ENCODE peak calls at places on chromosomes 11 and 22, in seven cellular contexts. V is CD4-positive, alpha-beta memory T cell; H is esophagus squamous epithelium; D is transverse colon; T is heart left ventricle; N is CD8-positive, alpha-beta T cell; O is left lung. J is an unnamed sample.

GRCh38 chr11:120597250-120597649 is 85.7 kb downstream of the GRIK4 start:
- DNase-seq in V (no peak), H (no peak), D (no peak), T (no peak), N (no peak), O (no peak), J (no peak)

GRCh38 chr11:34655335-34656008 is 34.6 kb downstream of the EHF start:
- DNase-seq in V (no peak), H (no peak), D (no peak), T (no peak), N (no peak), O (no peak), J (no peak)

GRCh38 chr11:71543866-71544265 is 4.4 kb upstream of the KRTAP5-9 start:
- DNase-seq in V (no peak), H (no peak), D (no peak), T (no peak), N (no peak), O (no peak), J (no peak)

GRCh38 chr11:117781650-117782049 is 15.4 kb downstream of the DSCAML1 start:
- DNase-seq in V (no peak), H (no peak), D (no peak), T (no peak), N (no peak), O (no peak), J (no peak)

GRCh38 chr11:28619870-28620540 is 511.8 kb downstream of the METTL15 start:
- DNase-seq in V (no peak), H (no peak), D (no peak), T (no peak), N (no peak), O (no peak), J (no peak)

GRCh38 chr22:24153959-24154358 is 27.3 kb upstream of the SUSD2 start:
- DNase-seq in V (no peak), H (no peak), D (no peak), T (no peak), N (no peak), O (no peak), J (no peak)

GRCh38 chr22:45483319-45483718 is 19.4 kb upstream of the FBLN1 start:
- DNase-seq in V (no peak), H (no peak), D (no peak), T (no peak), N (no peak), O (no peak), J (no peak)

GRCh38 chr11:109998921-109999320 is 94.3 kb upstream of the ZC3H12C start:
- DNase-seq in V (no peak), H (no peak), D (no peak), T (no peak), N (no peak), O (no peak), J (no peak)

GRCh38 chr11:6482431-6482830 is 1.1 kb downstream of the TIMM10B start:
- DNase-seq in V (no peak), H (no peak), D (no peak), T (no peak), N (no peak), O (no peak), J (no peak)

GRCh38 chr11:107849791-107850190 is 8.8 kb downstream of the SLC35F2 start:
- DNase-seq in V (no peak), H (no peak), D (no peak), T (no peak), N (no peak), O (no peak), J (no peak)

GRCh38 chr11:13668957-13669521 is 571 bp downstream of the FAR1 start:
- DNase-seq in V (peak; percentile 70), H (no peak), D (peak; percentile 65), T (peak; percentile 59), N (peak; percentile 33), O (peak; percentile 90), J (peak; percentile 57)

GRCh38 chr11:126817096-126817495 is 183.5 kb downstream of the KIRREL3 start:
- DNase-seq in V (no peak), H (no peak), D (no peak), T (no peak), N (no peak), O (no peak), J (no peak)

GRCh38 chr11:118514103-118514502 is 13.2 kb upstream of the TTC36 start:
- DNase-seq in V (no peak), H (no peak), D (no peak), T (no peak), N (no peak), O (no peak), J (no peak)

GRCh38 chr11:72038491-72038890 is 39.8 kb downstream of the IL18BP start:
- DNase-seq in V (no peak), H (no peak), D (peak; percentile 61), T (peak; percentile 60), N (no peak), O (no peak), J (no peak)

GRCh38 chr11:105206633-105207032 is 67.1 kb upstream of the CARD18 start:
- DNase-seq in V (no peak), H (no peak), D (no peak), T (no peak), N (no peak), O (no peak), J (no peak)

GRCh38 chr22:35352214-35353111 is 28.4 kb upstream of the HMOX1 start:
- DNase-seq in V (no peak), H (peak; percentile 52), D (peak; percentile 80), T (peak; percentile 86), N (no peak), O (peak; percentile 94), J (peak; percentile 64)

GRCh38 chr11:121446752-121447156 is 5.4 kb upstream of the SORL1 start:
- DNase-seq in V (no peak), H (no peak), D (no peak), T (no peak), N (no peak), O (no peak), J (no peak)

DNA sequence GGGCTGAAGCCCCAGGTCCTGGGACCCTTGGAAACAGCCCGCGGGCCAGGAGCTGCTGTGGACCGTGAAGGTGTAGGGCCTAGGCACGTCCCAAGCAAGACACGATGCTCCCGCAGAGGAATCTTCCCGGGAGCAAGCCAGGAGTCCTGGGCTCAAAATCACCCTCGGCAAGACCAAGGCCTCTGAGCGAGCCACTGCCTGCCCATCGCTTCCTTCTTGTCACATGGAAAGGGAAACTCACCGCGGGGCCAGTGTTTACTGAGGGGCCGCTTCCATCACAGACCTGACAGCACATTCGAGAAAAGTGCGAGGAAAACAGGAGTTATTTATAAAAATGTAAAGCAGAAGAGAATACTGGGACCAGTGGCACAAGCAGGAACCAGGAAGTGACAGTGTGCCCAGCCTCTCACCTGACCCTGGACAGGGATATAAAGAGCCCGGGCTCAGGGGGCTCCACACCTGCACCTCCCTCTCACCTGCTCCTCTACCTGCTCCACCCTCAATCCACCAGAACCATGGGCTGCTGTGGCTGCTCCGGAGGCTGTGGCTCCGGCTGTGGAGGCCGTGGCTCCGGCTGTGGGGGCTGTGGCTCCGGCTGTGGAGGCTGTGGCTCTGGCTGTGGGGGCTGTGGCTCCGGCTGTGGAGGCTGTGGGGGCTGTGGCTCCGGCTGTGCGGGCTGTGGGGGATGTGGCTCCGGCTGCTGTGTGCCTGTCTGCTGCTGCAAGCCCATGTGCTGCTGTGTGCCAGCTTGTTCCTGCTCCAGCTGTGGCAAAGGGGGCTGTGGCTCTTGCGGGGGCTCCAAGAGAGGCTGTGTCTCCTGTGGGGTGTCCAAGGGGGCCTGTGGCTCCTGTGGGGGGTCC is at the start of gene KRTAP5-5:
- DNase-seq in V (no peak), H (no peak), D (no peak), T (no peak), N (no peak), O (no peak), J (no peak)
- H3K27me3 ChIP-seq in V (peaks cover 8% of the 10 kb centered on the region), H (peaks cover 6% of the 10 kb centered on the region), D (peaks cover 32% of the 10 kb centered on the region), T (peaks cover 44% of the 10 kb centered on the region), N (peaks cover 6% of the 10 kb centered on the region), O (no peaks in the 10 kb centered on the region), J (peaks cover 36% of the 10 kb centered on the region)

DNA sequence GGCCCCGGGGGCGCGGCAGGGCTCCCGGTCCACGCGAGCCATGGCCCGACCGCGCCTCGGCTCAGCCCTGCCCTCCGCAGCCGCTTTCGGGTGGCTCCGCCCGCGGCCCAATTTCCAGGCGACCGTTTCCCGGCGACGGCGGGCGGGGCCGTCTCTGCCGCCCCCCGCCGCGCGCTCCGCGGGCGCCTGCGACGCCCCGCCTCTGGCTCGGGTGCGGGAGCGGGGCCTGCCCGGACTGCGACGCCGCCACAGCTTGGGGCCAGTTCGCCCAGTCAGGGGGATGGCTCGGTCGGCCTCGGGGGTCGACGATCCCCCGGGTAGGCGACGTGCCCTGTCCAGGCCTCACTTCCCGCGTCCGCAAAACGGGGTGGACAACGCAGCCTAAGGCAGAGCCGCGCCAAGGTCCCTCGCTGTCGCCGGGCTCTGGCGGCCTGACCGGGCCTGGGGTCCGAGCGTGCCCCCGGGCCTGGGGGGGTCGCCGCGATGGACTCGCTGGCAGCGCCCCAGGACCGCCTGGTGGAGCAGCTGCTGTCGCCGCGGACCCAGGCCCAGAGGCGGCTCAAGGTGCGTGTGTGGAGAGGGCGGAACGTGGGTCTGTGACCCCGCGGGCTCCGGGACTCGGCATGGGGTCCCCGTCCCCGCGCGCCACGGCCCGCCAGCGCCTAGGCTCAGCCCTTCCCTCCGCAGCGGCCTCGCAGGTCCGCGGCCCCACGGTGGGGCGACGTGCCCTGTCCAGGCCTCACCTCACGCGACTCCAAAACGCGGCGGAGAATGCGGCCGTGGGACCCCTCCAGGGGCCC is 4.2 kb downstream of the SEPTIN5 start:
- DNase-seq in V (peak; percentile 7), H (no peak), D (no peak), T (no peak), N (no peak), O (no peak), J (no peak)
- H3K27me3 ChIP-seq in V (peaks cover 23% of the 10 kb centered on the region), H (no peaks in the 10 kb centered on the region), D (peaks cover 89% of the 10 kb centered on the region), T (peaks cover 12% of the 10 kb centered on the region), N (peaks cover 17% of the 10 kb centered on the region), O (peaks cover 27% of the 10 kb centered on the region), J (no peaks in the 10 kb centered on the region)

GRCh38 chr11:12131943-12132789 is 21.8 kb downstream of the MICAL2 start:
- DNase-seq in V (no peak), H (no peak), D (no peak), T (no peak), N (no peak), O (no peak), J (no peak)

GRCh38 chr11:12132790-12133145 is 22.4 kb downstream of the MICAL2 start:
- DNase-seq in V (no peak), H (no peak), D (no peak), T (no peak), N (no peak), O (no peak), J (no peak)

GRCh38 chr11:12129227-12129626 is 18.8 kb downstream of the MICAL2 start:
- DNase-seq in V (no peak), H (no peak), D (no peak), T (no peak), N (no peak), O (no peak), J (no peak)

GRCh38 chr11:12128191-12128841 is 17.9 kb downstream of the MICAL2 start:
- DNase-seq in V (no peak), H (no peak), D (no peak), T (no peak), N (no peak), O (no peak), J (no peak)

GRCh38 chr11:12130180-12130980 is 20.0 kb downstream of the MICAL2 start:
- DNase-seq in V (no peak), H (no peak), D (peak; percentile 55), T (no peak), N (no peak), O (no peak), J (no peak)
- H3K27me3 ChIP-seq in V (no peaks in the 10 kb centered on the region), H (no peaks in the 10 kb centered on the region), D (no peaks in the 10 kb centered on the region), T (no peaks in the 10 kb centered on the region), N (no peaks in the 10 kb centered on the region), O (no peaks in the 10 kb centered on the region), J (no peaks in the 10 kb centered on the region)

GRCh38 chr11:8315463-8315862 is 51.8 kb upstream of the LMO1 start:
- DNase-seq in V (no peak), H (no peak), D (no peak), T (no peak), N (no peak), O (no peak), J (no peak)
- H3K27me3 ChIP-seq in V (no peaks in the 10 kb centered on the region), H (no peaks in the 10 kb centered on the region), D (no peaks in the 10 kb centered on the region), T (no peaks in the 10 kb centered on the region), N (no peaks in the 10 kb centered on the region), O (no peaks in the 10 kb centered on the region), J (no peaks in the 10 kb centered on the region)

GRCh38 chr11:124302756-124303155 is 11.0 kb downstream of the OR8D1 start:
- DNase-seq in V (no peak), H (no peak), D (no peak), T (no peak), N (no peak), O (no peak), J (no peak)
- H3K27me3 ChIP-seq in V (no peaks in the 10 kb centered on the region), H (no peaks in the 10 kb centered on the region), D (no peaks in the 10 kb centered on the region), T (no peaks in the 10 kb centered on the region), N (no peaks in the 10 kb centered on the region), O (no peaks in the 10 kb centered on the region), J (no peaks in the 10 kb centered on the region)